ENCODE peak calls at places on chromosomes 4 and X, in ten cellular contexts. K is A549, G is fibroblast of lung, F is lung, E is GM23248, P is right atrium auricular region, O is left ventricle myocardium inferior, Z is K562, J is thoracic aorta, D is MM.1S. I is an unnamed sample. For H3K4me1, the result is how much of the 10 kb centered on the place peaks cover.

GRCh38 chr4:82491251-82491960 is 61.0 kb downstream of the ENOPH1 start:
- DNase-seq in K (no peak), G (no peak), F (no peak), E (no peak), P (no peak), O (no peak), Z (no peak), J (no peak), D (no peak), I (no peak)

GRCh38 chr4:40672528-40673522 is 43.2 kb upstream of the RBM47 start:
- DNase-seq in K (peak), G (peak), F (peak), E (peak), P (no peak), O (peak), Z (peak), J (no peak), D (no peak), I (peak)

GRCh38 chrX:19121466-19121865 is 802 bp downstream of the ADGRG2 start:
- DNase-seq in K (no peak), G (no peak), F (no peak), E (no peak), P (no peak), O (no peak), Z (no peak), J (no peak), D (no peak), I (no peak)

GRCh38 chr4:150510176-150510875 is 71.6 kb upstream of the MAB21L2 start:
- DNase-seq in K (peak), G (peak), F (no peak), E (peak), P (no peak), O (no peak), Z (no peak), J (no peak), D (no peak), I (no peak)

GRCh38 chrX:44462851-44463250 is 79.8 kb downstream of the FUNDC1 start:
- DNase-seq in K (no peak), G (peak), F (peak), E (peak), P (no peak), O (no peak), Z (no peak), J (no peak), D (no peak), I (peak)

GRCh38 chr4:159594576-159594975 is 491.7 kb downstream of the RAPGEF2 start:
- DNase-seq in K (no peak), G (no peak), F (no peak), E (no peak), P (no peak), O (no peak), Z (no peak), J (no peak), D (no peak), I (no peak)

GRCh38 chr4:87950516-87950915 is 25.0 kb upstream of the SPP1 start:
- DNase-seq in K (no peak), G (no peak), F (no peak), E (no peak), P (no peak), O (no peak), Z (no peak), J (no peak), D (no peak), I (no peak)

GRCh38 chr4:182240161-182241130 is 2.8 kb upstream of the TENM3 start:
- DNase-seq in K (peak), G (peak), F (no peak), E (peak), P (no peak), O (no peak), Z (no peak), J (no peak), D (no peak), I (no peak)

GRCh38 chrX:9534686-9535085 is 69.8 kb downstream of the TBL1X start:
- DNase-seq in K (no peak), G (peak), F (no peak), E (peak), P (no peak), O (no peak), Z (no peak), J (no peak), D (no peak), I (no peak)

GRCh38 chrX:132426695-132427281 is 62.0 kb downstream of the MBNL3 start:
- DNase-seq in K (no peak), G (peak), F (no peak), E (peak), P (no peak), O (no peak), Z (no peak), J (no peak), D (no peak), I (no peak)

GRCh38 chr4:158894826-158895225 is 126.0 kb downstream of the FNIP2 start:
- DNase-seq in K (no peak), G (no peak), F (no peak), E (no peak), P (no peak), O (no peak), Z (no peak), J (no peak), D (no peak), I (no peak)

GRCh38 chrX:136731207-136731782 is 49.4 kb downstream of the ARHGEF6 start:
- DNase-seq in K (no peak), G (no peak), F (no peak), E (no peak), P (no peak), O (no peak), Z (no peak), J (no peak), D (no peak), I (no peak)

GRCh38 chrX:122546269-122546668 is 637.8 kb upstream of the GRIA3 start:
- DNase-seq in K (no peak), G (no peak), F (no peak), E (no peak), P (no peak), O (no peak), Z (no peak), J (no peak), D (no peak), I (no peak)

GRCh38 chr4:54090804-54091623 is 8.9 kb upstream of the GSX2 start:
- DNase-seq in K (peak), G (peak), F (no peak), E (peak), P (no peak), O (peak), Z (no peak), J (no peak), D (no peak), I (no peak)

GRCh38 chr4:152585036-152585439 is 49.1 kb upstream of the FBXW7 start:
- DNase-seq in K (no peak), G (no peak), F (no peak), E (no peak), P (no peak), O (no peak), Z (no peak), J (no peak), D (peak), I (no peak)

GRCh38 chr4:113052379-113052951 is 3.0 kb downstream of the ANK2 start:
- DNase-seq in K (no peak), G (peak), F (no peak), E (peak), P (no peak), O (no peak), Z (no peak), J (no peak), D (no peak), I (no peak)

GRCh38 chr4:36734296-36734695 is 452.9 kb downstream of the DTHD1 start:
- DNase-seq in K (no peak), G (no peak), F (no peak), E (no peak), P (no peak), O (no peak), Z (no peak), J (no peak), D (no peak), I (no peak)

GRCh38 chr4:166422475-166422874 is 549.4 kb downstream of the TLL1 start:
- DNase-seq in K (no peak), G (peak), F (no peak), E (peak), P (no peak), O (no peak), Z (no peak), J (no peak), D (no peak), I (no peak)

GRCh38 chr4:101790521-101791188 is at the start of gene BANK1:
- DNase-seq in K (peak), G (peak), F (peak), E (no peak), P (no peak), O (peak), Z (no peak), J (no peak), D (peak), I (peak)

GRCh38 chr4:122086338-122086737 is 65.8 kb upstream of the BLTP1 start:
- DNase-seq in K (no peak), G (no peak), F (peak), E (no peak), P (no peak), O (no peak), Z (no peak), J (no peak), D (no peak), I (no peak)

GRCh38 chrX:12610079-12610478 is 181.1 kb upstream of the PRPS2 start:
- DNase-seq in K (no peak), G (peak), F (no peak), E (peak), P (no peak), O (no peak), Z (no peak), J (no peak), D (no peak), I (no peak)

GRCh38 chr4:3201718-3202702 is 46.9 kb upstream of the MSANTD1 start:
- DNase-seq in K (no peak), G (peak), F (no peak), E (peak), P (no peak), O (no peak), Z (peak), J (no peak), D (no peak), I (no peak)

GRCh38 chr4:173119818-173120217 is 48.8 kb upstream of the GALNT7 start:
- DNase-seq in K (no peak), G (peak), F (no peak), E (no peak), P (no peak), O (no peak), Z (no peak), J (no peak), D (no peak), I (no peak)

GRCh38 chrX:119503484-119503861 is 35.2 kb downstream of the SLC25A5 start:
- DNase-seq in K (peak), G (peak), F (peak), E (peak), P (no peak), O (no peak), Z (no peak), J (peak), D (no peak), I (no peak)

GRCh38 chr4:139774759-139775487 is 109.3 kb downstream of the MGST2 start:
- DNase-seq in K (no peak), G (no peak), F (no peak), E (no peak), P (no peak), O (no peak), Z (no peak), J (no peak), D (no peak), I (no peak)

GRCh38 chrX:85243761-85244410 is at the start of the genes SATL1 and ZNF711:
- DNase-seq in K (peak), G (peak), F (no peak), E (peak), P (peak), O (peak), Z (peak), J (no peak), D (peak), I (peak)

GRCh38 chr4:119559044-119559647 is 69.5 kb downstream of the PDE5A start:
- DNase-seq in K (peak), G (peak), F (no peak), E (peak), P (no peak), O (no peak), Z (peak), J (no peak), D (peak), I (no peak)

GRCh38 chr4:107197121-107197520 is 161.0 kb upstream of the DKK2 start:
- DNase-seq in K (no peak), G (no peak), F (no peak), E (no peak), P (no peak), O (no peak), Z (no peak), J (no peak), D (no peak), I (no peak)

GRCh38 chr4:165740911-165741310 is 132.1 kb upstream of the TLL1 start:
- DNase-seq in K (no peak), G (no peak), F (no peak), E (no peak), P (no peak), O (no peak), Z (no peak), J (no peak), D (no peak), I (no peak)

GRCh38 chrX:12548746-12549145 is 242.5 kb upstream of the PRPS2 start:
- DNase-seq in K (no peak), G (peak), F (no peak), E (peak), P (no peak), O (no peak), Z (no peak), J (no peak), D (peak), I (peak)

GRCh38 chr4:85514783-85515182 is 39.8 kb downstream of the ARHGAP24 start:
- DNase-seq in K (no peak), G (no peak), F (no peak), E (no peak), P (no peak), O (no peak), Z (no peak), J (no peak), D (no peak), I (no peak)
- H3K4me1 ChIP-seq in K (under half), G (under half), F (under half), E (under half), P (under half), O (under half), Z (under half), J (under half), D (under half), I (under half)

DNA sequence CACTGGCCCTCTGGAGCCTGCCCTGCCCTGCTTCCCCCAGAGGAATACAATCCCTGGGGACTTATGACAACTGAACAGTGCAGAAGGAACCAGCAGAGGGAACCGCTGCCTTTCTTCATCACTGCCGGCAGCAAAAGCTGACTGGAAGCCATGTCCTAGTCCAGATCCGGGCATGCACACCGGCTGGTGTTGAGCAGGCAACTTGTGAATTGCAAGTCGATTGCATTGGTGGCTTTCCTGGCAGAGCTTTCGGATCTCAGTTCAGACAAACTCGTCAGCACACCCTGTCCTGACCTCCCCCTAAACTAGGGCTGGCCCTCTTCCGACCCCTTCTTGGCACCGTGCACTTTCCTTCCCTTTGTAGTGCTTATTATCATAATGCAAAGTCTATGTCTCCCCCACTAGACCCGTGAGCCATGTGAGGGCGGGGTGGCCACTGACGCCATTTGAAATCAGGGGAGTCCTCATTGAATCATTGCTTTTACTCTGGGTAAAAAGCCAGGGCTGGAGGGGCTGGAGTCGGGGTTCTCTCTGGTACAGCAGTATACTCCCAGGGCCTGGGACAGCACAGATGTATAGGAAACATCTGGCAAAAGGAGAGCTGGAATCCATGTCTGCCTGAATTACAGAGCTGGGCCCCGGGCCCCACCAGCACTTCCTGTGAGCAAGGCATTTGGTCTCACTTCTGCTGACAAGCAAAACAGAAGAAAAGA is 1.8 kb downstream of the ARHGAP4 start:
- DNase-seq in K (peak), G (peak), F (no peak), E (peak), P (no peak), O (no peak), Z (peak), J (no peak), D (peak), I (no peak)
- H3K27ac ChIP-seq in K (no peak), G (no peak), F (peak), E (no peak), P (peak), O (peak), Z (peak), J (no peak), D (peak), I (peak)

DNA sequence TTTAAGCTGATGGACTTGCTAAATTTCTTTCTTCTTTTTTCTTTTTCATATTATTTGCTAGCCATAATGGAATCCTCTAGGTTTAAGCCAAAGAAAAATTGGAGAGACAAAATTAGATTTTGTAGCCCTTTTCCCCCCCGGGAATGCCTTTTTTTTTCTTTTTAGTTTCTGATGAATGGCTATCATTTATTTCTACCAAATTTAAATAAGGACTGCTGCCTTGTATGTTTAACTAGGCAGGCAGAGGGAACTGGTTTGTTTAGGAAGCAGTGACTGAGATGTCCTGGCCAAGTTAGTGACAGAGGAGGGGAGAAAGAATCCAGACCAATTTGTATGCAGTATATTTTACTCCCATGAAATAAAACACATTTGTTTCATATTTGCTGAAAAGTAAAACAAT is 5.8 kb downstream of the PITX2 start:
- DNase-seq in K (no peak), G (no peak), F (no peak), E (no peak), P (no peak), O (no peak), Z (no peak), J (no peak), D (no peak), I (no peak)
- H3K4me1 ChIP-seq in K (under half), G (under half), F (under half), E (under half), P (under half), O (under half), Z (under half), J (under half), D (under half), I (under half)

DNA sequence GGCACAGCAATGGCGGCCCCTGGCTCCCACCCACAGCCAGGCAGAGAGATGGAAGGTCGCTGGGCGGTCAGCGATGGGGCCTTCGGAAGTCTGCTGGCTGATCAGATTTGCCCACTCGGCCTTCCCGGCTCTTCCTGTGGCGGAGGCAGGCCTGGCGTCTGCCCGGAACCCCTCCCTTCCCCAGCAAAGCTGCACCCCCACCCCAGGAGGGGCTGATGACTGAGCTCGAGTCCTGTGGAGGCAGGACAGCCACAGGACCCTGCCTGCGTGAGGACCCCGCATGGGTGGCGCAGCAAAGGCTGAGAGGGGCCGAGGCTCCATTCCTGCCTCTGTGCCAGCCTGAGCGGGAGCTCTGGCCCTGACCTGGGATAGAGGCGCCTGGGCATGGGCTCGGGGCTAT is 34.8 kb downstream of the TACC3 start:
- DNase-seq in K (no peak), G (no peak), F (no peak), E (no peak), P (no peak), O (no peak), Z (no peak), J (no peak), D (no peak), I (no peak)
- H3K27ac ChIP-seq in K (no peak), G (no peak), F (no peak), E (no peak), P (no peak), O (no peak), Z (no peak), J (no peak), D (no peak), I (no peak)

GRCh38 chr4:75516144-75516543 is 1.9 kb downstream of the THAP6 start:
- DNase-seq in K (no peak), G (no peak), F (no peak), E (no peak), P (no peak), O (no peak), Z (no peak), J (no peak), D (no peak), I (no peak)
- H3K4me1 ChIP-seq in K (under half), G (under half), F (under half), E (under half), P (under half), O (half or more), Z (under half), J (under half), D (under half), I (under half)

GRCh38 chrX:16839852-16840460 is 30.2 kb downstream of the RBBP7 start:
- DNase-seq in K (no peak), G (peak), F (no peak), E (peak), P (no peak), O (no peak), Z (no peak), J (no peak), D (no peak), I (no peak)
- H3K27ac ChIP-seq in K (peak), G (peak), F (no peak), E (peak), P (peak), O (peak), Z (no peak), J (no peak), D (no peak), I (no peak)

GRCh38 chr4:6265546-6265945 is 4.1 kb upstream of the WFS1 start:
- DNase-seq in K (no peak), G (no peak), F (no peak), E (no peak), P (no peak), O (no peak), Z (no peak), J (no peak), D (no peak), I (no peak)
- H3K4me1 ChIP-seq in K (under half), G (under half), F (under half), E (under half), P (under half), O (under half), Z (under half), J (under half), D (under half), I (under half)

DNA sequence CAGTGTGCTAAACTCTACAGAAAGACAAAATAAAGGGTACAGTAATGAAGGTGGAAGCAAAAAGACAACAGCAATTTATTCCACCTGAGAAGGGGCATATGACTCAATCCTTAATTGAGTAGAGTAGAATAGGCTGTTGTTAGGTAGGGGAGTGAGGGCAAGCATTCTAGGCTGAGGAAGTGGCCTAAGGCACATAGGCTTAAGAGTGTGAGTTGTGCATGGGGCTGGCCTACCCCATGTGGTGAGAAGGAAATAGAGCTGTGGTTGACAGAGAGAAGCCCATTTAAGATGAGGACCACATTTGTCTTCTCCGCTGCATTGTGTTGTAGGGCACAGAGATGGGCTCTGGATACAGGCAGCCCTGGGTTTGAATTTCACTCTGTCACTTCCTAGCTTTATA is 3.4 kb upstream of the ZCCHC18 start:
- DNase-seq in K (no peak), G (no peak), F (no peak), E (no peak), P (no peak), O (no peak), Z (no peak), J (no peak), D (no peak), I (no peak)
- H3K27ac ChIP-seq in K (no peak), G (no peak), F (no peak), E (no peak), P (no peak), O (no peak), Z (no peak), J (no peak), D (no peak), I (no peak)